ENCODE peak calls at places on chromosomes 16 and 17, in five cellular contexts. One of them, this sample, is unnamed.

GRCh38 chr17:77002103-77003045 is 134.2 kb downstream of the MGAT5B start:
- DNase-seq in stimulated activated CD8-positive, alpha-beta memory T cell treated with anti-CD3 and anti-CD28 coated beads, Interleukin-4, amount 100 ng/mL, for 48 hours: no peak
- DNase-seq in activated T-cell treated with anti-CD3 and anti-CD28 coated beads, Interleukin-2, amount 50 U/mL, for 24 hours: no peak
- DNase-seq in HEK293T: no peak
- DNase-seq in fibroblast of mammary gland: peak
- DNase-seq in this sample: peak

GRCh38 chr16:89561195-89562026 is 929 bp downstream of the RPL13 start:
- DNase-seq in stimulated activated CD8-positive, alpha-beta memory T cell treated with anti-CD3 and anti-CD28 coated beads, Interleukin-4, amount 100 ng/mL, for 48 hours: no peak
- DNase-seq in activated T-cell treated with anti-CD3 and anti-CD28 coated beads, Interleukin-2, amount 50 U/mL, for 24 hours: no peak
- DNase-seq in HEK293T: no peak
- DNase-seq in fibroblast of mammary gland: no peak
- DNase-seq in this sample: no peak

GRCh38 chr16:85460983-85461813 is 151.9 kb upstream of the GSE1 start:
- DNase-seq in stimulated activated CD8-positive, alpha-beta memory T cell treated with anti-CD3 and anti-CD28 coated beads, Interleukin-4, amount 100 ng/mL, for 48 hours: no peak
- DNase-seq in activated T-cell treated with anti-CD3 and anti-CD28 coated beads, Interleukin-2, amount 50 U/mL, for 24 hours: no peak
- DNase-seq in HEK293T: no peak
- DNase-seq in fibroblast of mammary gland: peak
- DNase-seq in this sample: peak

GRCh38 chr16:2398520-2398919 is 30.7 kb upstream of the CCNF start:
- DNase-seq in stimulated activated CD8-positive, alpha-beta memory T cell treated with anti-CD3 and anti-CD28 coated beads, Interleukin-4, amount 100 ng/mL, for 48 hours: no peak
- DNase-seq in activated T-cell treated with anti-CD3 and anti-CD28 coated beads, Interleukin-2, amount 50 U/mL, for 24 hours: no peak
- DNase-seq in HEK293T: no peak
- DNase-seq in fibroblast of mammary gland: no peak
- DNase-seq in this sample: no peak

GRCh38 chr17:81684442-81684911 is 666 bp downstream of the HGS start:
- DNase-seq in stimulated activated CD8-positive, alpha-beta memory T cell treated with anti-CD3 and anti-CD28 coated beads, Interleukin-4, amount 100 ng/mL, for 48 hours: no peak
- DNase-seq in activated T-cell treated with anti-CD3 and anti-CD28 coated beads, Interleukin-2, amount 50 U/mL, for 24 hours: no peak
- DNase-seq in HEK293T: no peak
- DNase-seq in fibroblast of mammary gland: peak
- DNase-seq in this sample: no peak

GRCh38 chr17:76354747-76355310 is 1.1 kb upstream of the PRPSAP1 start:
- DNase-seq in stimulated activated CD8-positive, alpha-beta memory T cell treated with anti-CD3 and anti-CD28 coated beads, Interleukin-4, amount 100 ng/mL, for 48 hours: no peak
- DNase-seq in activated T-cell treated with anti-CD3 and anti-CD28 coated beads, Interleukin-2, amount 50 U/mL, for 24 hours: no peak
- DNase-seq in HEK293T: no peak
- DNase-seq in fibroblast of mammary gland: no peak
- DNase-seq in this sample: no peak

GRCh38 chr17:20116683-20117309 is 107.6 kb downstream of the SPECC1 start:
- DNase-seq in stimulated activated CD8-positive, alpha-beta memory T cell treated with anti-CD3 and anti-CD28 coated beads, Interleukin-4, amount 100 ng/mL, for 48 hours: peak
- DNase-seq in activated T-cell treated with anti-CD3 and anti-CD28 coated beads, Interleukin-2, amount 50 U/mL, for 24 hours: peak
- DNase-seq in HEK293T: peak
- DNase-seq in fibroblast of mammary gland: peak
- DNase-seq in this sample: peak

GRCh38 chr17:61658183-61658582 is 67.2 kb upstream of the NACA2 start:
- DNase-seq in stimulated activated CD8-positive, alpha-beta memory T cell treated with anti-CD3 and anti-CD28 coated beads, Interleukin-4, amount 100 ng/mL, for 48 hours: no peak
- DNase-seq in activated T-cell treated with anti-CD3 and anti-CD28 coated beads, Interleukin-2, amount 50 U/mL, for 24 hours: no peak
- DNase-seq in HEK293T: no peak
- DNase-seq in fibroblast of mammary gland: no peak
- DNase-seq in this sample: no peak

GRCh38 chr16:66720766-66721165 is 24.2 kb upstream of the CMTM4 start:
- DNase-seq in stimulated activated CD8-positive, alpha-beta memory T cell treated with anti-CD3 and anti-CD28 coated beads, Interleukin-4, amount 100 ng/mL, for 48 hours: no peak
- DNase-seq in activated T-cell treated with anti-CD3 and anti-CD28 coated beads, Interleukin-2, amount 50 U/mL, for 24 hours: no peak
- DNase-seq in HEK293T: no peak
- DNase-seq in fibroblast of mammary gland: peak
- DNase-seq in this sample: no peak

GRCh38 chr17:69141802-69142472 is at the start of gene ABCA6:
- DNase-seq in stimulated activated CD8-positive, alpha-beta memory T cell treated with anti-CD3 and anti-CD28 coated beads, Interleukin-4, amount 100 ng/mL, for 48 hours: no peak
- DNase-seq in activated T-cell treated with anti-CD3 and anti-CD28 coated beads, Interleukin-2, amount 50 U/mL, for 24 hours: no peak
- DNase-seq in HEK293T: no peak
- DNase-seq in fibroblast of mammary gland: peak
- DNase-seq in this sample: no peak

GRCh38 chr17:58382885-58383248 is 30.9 kb upstream of the SUPT4H1 start:
- DNase-seq in stimulated activated CD8-positive, alpha-beta memory T cell treated with anti-CD3 and anti-CD28 coated beads, Interleukin-4, amount 100 ng/mL, for 48 hours: no peak
- DNase-seq in activated T-cell treated with anti-CD3 and anti-CD28 coated beads, Interleukin-2, amount 50 U/mL, for 24 hours: no peak
- DNase-seq in HEK293T: no peak
- DNase-seq in fibroblast of mammary gland: no peak
- DNase-seq in this sample: no peak

GRCh38 chr16:3173892-3174617 is 13.9 kb upstream of the OR1F1 start:
- DNase-seq in stimulated activated CD8-positive, alpha-beta memory T cell treated with anti-CD3 and anti-CD28 coated beads, Interleukin-4, amount 100 ng/mL, for 48 hours: peak
- DNase-seq in activated T-cell treated with anti-CD3 and anti-CD28 coated beads, Interleukin-2, amount 50 U/mL, for 24 hours: peak
- DNase-seq in HEK293T: peak
- DNase-seq in fibroblast of mammary gland: no peak
- DNase-seq in this sample: peak

GRCh38 chr16:78742501-78743283 is 643.2 kb downstream of the WWOX start:
- DNase-seq in stimulated activated CD8-positive, alpha-beta memory T cell treated with anti-CD3 and anti-CD28 coated beads, Interleukin-4, amount 100 ng/mL, for 48 hours: peak
- DNase-seq in activated T-cell treated with anti-CD3 and anti-CD28 coated beads, Interleukin-2, amount 50 U/mL, for 24 hours: peak
- DNase-seq in HEK293T: peak
- DNase-seq in fibroblast of mammary gland: no peak
- DNase-seq in this sample: no peak

GRCh38 chr17:79830763-79831366 is 8.4 kb downstream of the CBX4 start:
- DNase-seq in stimulated activated CD8-positive, alpha-beta memory T cell treated with anti-CD3 and anti-CD28 coated beads, Interleukin-4, amount 100 ng/mL, for 48 hours: no peak
- DNase-seq in activated T-cell treated with anti-CD3 and anti-CD28 coated beads, Interleukin-2, amount 50 U/mL, for 24 hours: no peak
- DNase-seq in HEK293T: no peak
- DNase-seq in fibroblast of mammary gland: no peak
- DNase-seq in this sample: no peak

GRCh38 chr16:22206847-22207714 is 1.0 kb downstream of the EEF2K start:
- DNase-seq in stimulated activated CD8-positive, alpha-beta memory T cell treated with anti-CD3 and anti-CD28 coated beads, Interleukin-4, amount 100 ng/mL, for 48 hours: peak
- DNase-seq in activated T-cell treated with anti-CD3 and anti-CD28 coated beads, Interleukin-2, amount 50 U/mL, for 24 hours: peak
- DNase-seq in HEK293T: no peak
- DNase-seq in fibroblast of mammary gland: peak
- DNase-seq in this sample: peak

GRCh38 chr16:9395958-9396359 is 304.5 kb downstream of the HAPSTR1 start:
- DNase-seq in stimulated activated CD8-positive, alpha-beta memory T cell treated with anti-CD3 and anti-CD28 coated beads, Interleukin-4, amount 100 ng/mL, for 48 hours: no peak
- DNase-seq in activated T-cell treated with anti-CD3 and anti-CD28 coated beads, Interleukin-2, amount 50 U/mL, for 24 hours: no peak
- DNase-seq in HEK293T: no peak
- DNase-seq in fibroblast of mammary gland: no peak
- DNase-seq in this sample: no peak

GRCh38 chr16:71738820-71739219 is 14.3 kb upstream of the PHLPP2 start:
- DNase-seq in stimulated activated CD8-positive, alpha-beta memory T cell treated with anti-CD3 and anti-CD28 coated beads, Interleukin-4, amount 100 ng/mL, for 48 hours: no peak
- DNase-seq in activated T-cell treated with anti-CD3 and anti-CD28 coated beads, Interleukin-2, amount 50 U/mL, for 24 hours: no peak
- DNase-seq in HEK293T: no peak
- DNase-seq in fibroblast of mammary gland: no peak
- DNase-seq in this sample: no peak

GRCh38 chr17:45287526-45288264 is 25.8 kb upstream of the SPATA32 start:
- DNase-seq in stimulated activated CD8-positive, alpha-beta memory T cell treated with anti-CD3 and anti-CD28 coated beads, Interleukin-4, amount 100 ng/mL, for 48 hours: no peak
- DNase-seq in activated T-cell treated with anti-CD3 and anti-CD28 coated beads, Interleukin-2, amount 50 U/mL, for 24 hours: no peak
- DNase-seq in HEK293T: no peak
- DNase-seq in fibroblast of mammary gland: no peak
- DNase-seq in this sample: peak

GRCh38 chr17:29718446-29719039 is 95.8 kb upstream of the CORO6 start:
- DNase-seq in stimulated activated CD8-positive, alpha-beta memory T cell treated with anti-CD3 and anti-CD28 coated beads, Interleukin-4, amount 100 ng/mL, for 48 hours: no peak
- DNase-seq in activated T-cell treated with anti-CD3 and anti-CD28 coated beads, Interleukin-2, amount 50 U/mL, for 24 hours: no peak
- DNase-seq in HEK293T: no peak
- DNase-seq in fibroblast of mammary gland: no peak
- DNase-seq in this sample: no peak

GRCh38 chr17:78272181-78272913 is 40.9 kb downstream of the TMEM235 start:
- DNase-seq in stimulated activated CD8-positive, alpha-beta memory T cell treated with anti-CD3 and anti-CD28 coated beads, Interleukin-4, amount 100 ng/mL, for 48 hours: peak
- DNase-seq in activated T-cell treated with anti-CD3 and anti-CD28 coated beads, Interleukin-2, amount 50 U/mL, for 24 hours: peak
- DNase-seq in HEK293T: no peak
- DNase-seq in fibroblast of mammary gland: peak
- DNase-seq in this sample: no peak

This sample was measured in BE2C.